ENCODE peak calls at places on chromosomes 11 and 22, in five cellular contexts. R is astrocyte of the spinal cord, G is epithelial cell of esophagus, E is stomach, Q is IMR-90. M is an unnamed sample.

GRCh38 chr11:105073486-105074200 is 28.5 kb upstream of the CARD16 start:
- DNase-seq in G (peak), Q (peak), E (no peak), R (no peak), M (no peak)

GRCh38 chr11:90426442-90426841 is 203.6 kb upstream of the CHORDC1 start:
- DNase-seq in G (no peak), E (no peak), Q (no peak), R (no peak), M (no peak)

GRCh38 chr11:30113326-30113873 is 96.6 kb upstream of the KCNA4 start:
- DNase-seq in E (no peak), G (peak), Q (no peak), R (no peak), M (no peak)

GRCh38 chr11:9187616-9188015 is 77.5 kb downstream of the DENND5A start:
- DNase-seq in E (no peak), Q (no peak), R (no peak), G (no peak), M (no peak)

GRCh38 chr11:71996946-71997345 is 1.8 kb upstream of the IL18BP start:
- DNase-seq in E (no peak), G (no peak), Q (no peak), R (no peak), M (no peak)

GRCh38 chr22:31342389-31343125 is 3.6 kb downstream of the PATZ1 start:
- DNase-seq in R (no peak), Q (no peak), G (no peak), E (no peak), M (no peak)

GRCh38 chr11:16603890-16604783 is 134.3 kb upstream of the C11orf58 start:
- DNase-seq in Q (peak), E (peak), G (peak), R (peak), M (no peak)

GRCh38 chr11:5719703-5720495 is 16.3 kb upstream of the OR56B1 start:
- DNase-seq in Q (no peak), G (no peak), R (peak), E (no peak), M (peak)

GRCh38 chr11:6468712-6469495 is 4.8 kb downstream of the TRIM3 start:
- DNase-seq in Q (peak), R (peak), G (peak), E (peak), M (peak)

GRCh38 chr11:11230802-11231562 is 122.1 kb downstream of the CSNK2A3 start:
- DNase-seq in Q (no peak), G (no peak), R (no peak), E (no peak), M (no peak)

GRCh38 chr11:34910817-34911216 is 5.4 kb downstream of the APIP start:
- DNase-seq in E (no peak), R (no peak), G (no peak), Q (no peak), M (no peak)

GRCh38 chr11:126870021-126870420 is 130.5 kb downstream of the KIRREL3 start:
- DNase-seq in E (no peak), R (no peak), Q (no peak), G (no peak), M (no peak)

GRCh38 chr11:106827687-106828086 is 190.6 kb downstream of the GUCY1A2 start:
- DNase-seq in E (no peak), G (no peak), R (no peak), Q (no peak), M (no peak)

GRCh38 chr11:65340226-65340625 is 6.6 kb downstream of the DPF2 start:
- DNase-seq in G (no peak), Q (no peak), E (no peak), R (no peak), M (no peak)

GRCh38 chr11:71248251-71248570 is 4.2 kb downstream of the SHANK2 start:
- DNase-seq in E (no peak), G (no peak), R (no peak), Q (no peak), M (no peak)

GRCh38 chr22:35892192-35892591 is 136.4 kb downstream of the RBFOX2 start:
- DNase-seq in R (peak), G (peak), Q (peak), E (no peak), M (peak)

GRCh38 chr22:27815826-27816530 is 14.4 kb upstream of the MN1 start:
- DNase-seq in R (no peak), Q (no peak), E (no peak), G (no peak), M (no peak)

GRCh38 chr11:47950396-47950795 is 30.0 kb upstream of the PTPRJ start:
- DNase-seq in E (no peak), G (no peak), Q (no peak), R (peak), M (peak)

GRCh38 chr22:50020606-50021005 is 8.0 kb upstream of the IL17REL start:
- DNase-seq in G (no peak), Q (no peak), R (no peak), E (no peak), M (no peak)

GRCh38 chr11:123137496-123138270 is 57.4 kb downstream of the CLMP start:
- DNase-seq in Q (peak), E (peak), R (peak), G (no peak), M (peak)

GRCh38 chr11:76769071-76769560 is 14.0 kb upstream of the TSKU start:
- DNase-seq in G (no peak), E (no peak), R (peak), Q (peak), M (peak)

GRCh38 chr11:10158461-10158860 is 135.6 kb downstream of the SBF2 start:
- DNase-seq in E (no peak), G (peak), R (no peak), Q (peak), M (no peak)

GRCh38 chr11:3853935-3854659 is 1.4 kb upstream of the STIM1 start:
- DNase-seq in G (peak), E (peak), R (no peak), Q (no peak), M (no peak)

GRCh38 chr22:49849161-49850020 is 4.3 kb upstream of the ZBED4 start:
- DNase-seq in R (no peak), E (no peak), Q (no peak), G (no peak), M (no peak)

GRCh38 chr22:35678836-35679235 is 30.6 kb downstream of the APOL6 start:
- DNase-seq in E (no peak), G (peak), R (no peak), Q (no peak), M (no peak)

GRCh38 chr22:44988671-44989070 is 21.1 kb downstream of the PHF21B start:
- DNase-seq in E (no peak), R (no peak), G (no peak), Q (no peak), M (no peak)

GRCh38 chr22:48415535-48415934 is 1412.1 kb downstream of the BRD1 start:
- DNase-seq in E (no peak), Q (no peak), G (no peak), R (no peak), M (no peak)

GRCh38 chr11:70142171-70142875 is 60.8 kb upstream of the FADD start:
- DNase-seq in Q (no peak), R (no peak), E (peak), G (peak), M (no peak)
- H3K4me3 ChIP-seq in Q (no peak), R (no peak), E (no peak), G (peak), M (no peak)

DNA sequence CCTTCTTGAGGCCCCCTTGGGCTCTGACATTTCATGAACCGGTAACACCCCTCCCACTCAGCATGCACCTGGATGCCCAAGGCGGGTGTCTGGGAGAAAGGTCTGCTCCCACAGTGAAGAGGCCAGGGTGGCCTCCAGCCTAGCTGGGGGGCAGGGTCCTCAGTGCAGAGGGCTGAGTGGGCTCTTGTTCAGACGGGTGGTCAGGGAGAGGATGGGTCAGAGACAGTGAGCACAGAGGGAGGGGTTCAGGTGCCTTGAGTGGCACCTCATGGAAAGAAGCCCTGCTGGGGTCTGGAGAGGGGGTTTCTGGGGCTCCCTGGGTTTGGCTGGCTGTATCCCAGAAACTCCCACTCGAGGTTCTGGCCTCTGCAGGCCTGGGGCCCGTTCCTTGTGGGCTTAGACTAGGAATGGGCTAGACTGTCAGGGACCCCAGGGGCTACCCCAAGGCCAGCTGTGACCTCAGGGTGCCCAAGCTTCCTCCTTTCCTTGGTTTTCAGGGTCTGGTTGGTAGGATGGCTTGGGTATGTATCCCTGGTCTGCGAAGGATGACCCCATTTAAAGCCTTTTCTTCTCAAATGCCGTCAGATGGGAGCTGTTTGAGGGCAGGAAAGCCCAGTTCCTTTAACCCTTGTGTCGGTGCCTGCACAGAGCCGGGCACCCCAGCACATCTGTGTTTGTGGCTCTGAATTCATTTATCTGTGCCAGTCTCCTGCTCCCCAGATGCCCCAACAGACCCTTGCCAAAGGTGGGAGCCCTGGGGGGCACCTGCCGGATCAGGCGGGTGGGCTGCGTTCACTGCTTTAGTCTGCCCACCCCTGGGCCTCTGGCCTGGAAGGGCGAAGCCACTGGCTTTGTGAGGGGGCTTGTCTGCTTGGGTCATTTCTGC is 1.3 kb downstream of the SYNGR1 start:
- DNase-seq in G (no peak), Q (no peak), R (no peak), E (no peak), M (no peak)
- H3K4me3 ChIP-seq in G (no peak), Q (peak), R (peak), E (peak), M (no peak)

DNA sequence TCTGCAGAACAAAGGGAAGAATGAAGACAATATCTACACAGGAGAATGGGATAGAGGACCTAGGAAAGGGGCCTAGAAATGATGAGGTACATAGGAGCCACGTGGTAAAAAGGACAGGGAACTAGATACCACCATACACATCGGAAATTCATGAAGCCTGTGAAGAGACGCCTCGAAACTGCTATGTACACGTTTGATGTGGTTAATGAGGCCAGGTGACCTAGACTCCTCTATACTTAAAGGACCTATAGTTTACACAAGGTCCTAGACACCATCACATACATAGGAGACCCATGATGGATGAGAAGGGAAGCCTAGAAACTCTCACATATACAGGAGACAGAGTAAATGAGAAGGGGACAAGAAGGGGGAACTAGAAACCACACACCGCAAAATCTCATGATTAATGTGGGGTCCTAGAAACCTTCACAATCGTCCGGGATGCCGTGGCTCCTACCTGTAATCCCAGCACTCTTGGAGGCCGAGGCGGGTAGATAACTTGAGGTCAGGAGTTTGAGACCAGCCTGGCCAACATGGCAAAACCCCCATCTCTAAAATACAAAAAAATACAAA is 23.8 kb downstream of the RHBDD3 start:
- DNase-seq in R (no peak), E (no peak), Q (no peak), G (no peak), M (no peak)
- H3K4me3 ChIP-seq in R (no peak), E (no peak), Q (no peak), G (no peak), M (no peak)

GRCh38 chr22:19173047-19174035 is 5.2 kb downstream of the SLC25A1 start:
- DNase-seq in R (no peak), Q (no peak), G (no peak), E (no peak), M (peak)

GRCh38 chr22:19174106-19175025 is 4.2 kb downstream of the SLC25A1 start:
- DNase-seq in R (peak), Q (peak), E (no peak), G (peak), M (peak)

GRCh38 chr22:19175026-19175601 is 3.4 kb downstream of the SLC25A1 start:
- DNase-seq in E (no peak), Q (no peak), G (no peak), R (no peak), M (no peak)

GRCh38 chr22:19169947-19170318 is 8.6 kb downstream of the SLC25A1 start:
- DNase-seq in E (no peak), Q (no peak), G (no peak), R (no peak), M (no peak)

GRCh38 chr22:19172213-19173046 is 6.1 kb downstream of the SLC25A1 start:
- DNase-seq in E (no peak), G (no peak), R (no peak), Q (no peak), M (no peak)
- H3K4me3 ChIP-seq in E (peak), G (peak), R (peak), Q (peak), M (peak)

M was measured in cardiac fibroblast.